ENCODE peak calls at places on chromosome 19, in eight cellular contexts. N is kidney; G is heart left ventricle; S is cardiac muscle cell; Y is GM23338; E is CD8-positive, alpha-beta T cell; B is breast epithelium; J is brain microvascular endothelial cell. Q is an unnamed sample.

GRCh38 chr19:30112171-30112570 is 170.1 kb downstream of the URI1 start:
- DNase-seq in N (peak; percentile 43), G (no peak), S (no peak), Y (no peak), E (no peak), B (no peak), J (no peak), Q (no peak)

GRCh38 chr19:40507892-40508291 is 41.1 kb downstream of the SPTBN4 start:
- DNase-seq in N (no peak), G (no peak), S (no peak), Y (peak; percentile 37), E (no peak), B (no peak), J (no peak), Q (no peak)

GRCh38 chr19:42040031-42040430 is 30.0 kb downstream of the GRIK5 start:
- DNase-seq in N (no peak), G (no peak), S (no peak), Y (no peak), E (no peak), B (no peak), J (no peak), Q (no peak)

GRCh38 chr19:15249560-15249874 is 17.3 kb upstream of the EPHX3 start:
- DNase-seq in N (peak; percentile 73), G (no peak), S (no peak), Y (no peak), E (no peak), B (no peak), J (no peak), Q (no peak)

GRCh38 chr19:45528744-45529453 is 21.6 kb downstream of the VASP start:
- DNase-seq in N (peak; percentile 85), G (no peak), S (peak; percentile 60), Y (peak; percentile 97), E (peak; percentile 47), B (peak; percentile 69), J (no peak), Q (no peak)

GRCh38 chr19:14272623-14273022 is 66.7 kb upstream of the ADGRL1 start:
- DNase-seq in N (no peak), G (no peak), S (no peak), Y (no peak), E (no peak), B (no peak), J (no peak), Q (no peak)

GRCh38 chr19:57560049-57560491 is 407 bp upstream of the ZNF550 start:
- DNase-seq in N (peak; percentile 68), G (peak; percentile 42), S (no peak), Y (no peak), E (no peak), B (no peak), J (peak; percentile 71), Q (peak; percentile 94)

GRCh38 chr19:676007-676342 is 217 bp upstream of the FSTL3 start:
- DNase-seq in N (no peak), G (no peak), S (no peak), Y (no peak), E (peak; percentile 14), B (no peak), J (no peak), Q (no peak)

GRCh38 chr19:3671680-3672574 is 28.3 kb downstream of the PIP5K1C start:
- DNase-seq in N (no peak), G (peak; percentile 61), S (no peak), Y (no peak), E (no peak), B (no peak), J (no peak), Q (no peak)

GRCh38 chr19:3672993-3673392 is 27.3 kb downstream of the PIP5K1C start:
- DNase-seq in N (no peak), G (no peak), S (no peak), Y (no peak), E (no peak), B (no peak), J (no peak), Q (no peak)

GRCh38 chr19:3672575-3672948 is 27.7 kb downstream of the PIP5K1C start:
- DNase-seq in N (no peak), G (no peak), S (no peak), Y (no peak), E (no peak), B (no peak), J (no peak), Q (no peak)

GRCh38 chr19:3674784-3675183 is 25.5 kb downstream of the PIP5K1C start:
- DNase-seq in N (no peak), G (no peak), S (no peak), Y (no peak), E (no peak), B (no peak), J (no peak), Q (no peak)

DNA sequence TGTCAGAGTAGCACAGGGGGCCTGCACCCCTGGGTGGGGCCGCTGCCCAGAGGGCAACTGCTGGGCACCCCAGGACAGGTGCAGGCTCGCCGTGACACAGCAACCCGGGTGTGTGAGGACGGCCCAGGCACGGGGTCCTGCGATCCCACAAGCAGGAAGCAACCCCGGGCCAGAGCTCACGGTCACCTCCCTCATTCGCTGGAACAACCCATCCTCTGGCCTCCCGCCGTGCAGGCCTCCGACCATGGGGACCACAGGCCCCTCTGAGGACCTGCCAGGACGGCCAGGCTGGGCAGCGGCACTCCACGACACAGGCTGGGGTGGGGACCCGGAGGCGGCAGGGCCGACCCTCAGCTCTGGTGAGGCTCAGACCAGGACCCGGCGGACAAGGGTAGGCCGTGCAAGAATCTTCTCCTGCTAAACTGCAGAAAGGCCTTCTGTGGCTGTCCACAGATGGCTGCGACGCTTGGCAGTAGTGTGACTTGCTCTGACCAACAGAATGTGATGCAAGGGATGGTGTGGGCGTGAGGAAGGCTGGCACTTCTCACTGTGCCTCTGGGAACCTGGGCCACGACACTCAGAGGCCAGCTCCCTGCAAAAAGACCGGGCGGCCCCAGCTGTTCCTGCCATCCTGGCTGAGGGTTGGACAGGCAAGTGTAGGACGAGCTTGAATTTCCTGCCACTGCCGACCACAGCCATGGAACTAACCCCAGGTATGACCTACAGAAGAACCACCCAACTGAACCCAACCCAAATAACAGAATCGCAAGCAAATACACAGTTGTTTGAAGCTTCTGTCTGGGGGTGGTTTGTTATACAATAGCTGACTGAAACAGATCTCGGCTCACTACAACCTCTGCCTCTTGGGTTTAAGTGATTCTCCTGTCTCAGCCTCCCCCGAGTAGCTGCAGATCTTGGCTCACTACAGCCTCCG is 26.5 kb downstream of the PIP5K1C start:
- DNase-seq in N (no peak), G (no peak), S (no peak), Y (no peak), E (no peak), B (no peak), J (no peak), Q (no peak)
- H3K4me3 ChIP-seq in N (no peak overlapping the region), G (no peak overlapping the region), S (no peak overlapping the region), Y (no peak overlapping the region), E (no peak overlapping the region), B (no peak overlapping the region), J (no peak overlapping the region), Q (no peak overlapping the region)

GRCh38 chr19:53047379-53047778 is 2.8 kb downstream of the ERVV-2 start:
- DNase-seq in N (no peak), G (no peak), S (no peak), Y (no peak), E (no peak), B (no peak), J (no peak), Q (no peak)

GRCh38 chr19:53041366-53041765 is 3.2 kb upstream of the ERVV-2 start:
- DNase-seq in N (no peak), G (no peak), S (no peak), Y (no peak), E (no peak), B (no peak), J (no peak), Q (no peak)

DNA sequence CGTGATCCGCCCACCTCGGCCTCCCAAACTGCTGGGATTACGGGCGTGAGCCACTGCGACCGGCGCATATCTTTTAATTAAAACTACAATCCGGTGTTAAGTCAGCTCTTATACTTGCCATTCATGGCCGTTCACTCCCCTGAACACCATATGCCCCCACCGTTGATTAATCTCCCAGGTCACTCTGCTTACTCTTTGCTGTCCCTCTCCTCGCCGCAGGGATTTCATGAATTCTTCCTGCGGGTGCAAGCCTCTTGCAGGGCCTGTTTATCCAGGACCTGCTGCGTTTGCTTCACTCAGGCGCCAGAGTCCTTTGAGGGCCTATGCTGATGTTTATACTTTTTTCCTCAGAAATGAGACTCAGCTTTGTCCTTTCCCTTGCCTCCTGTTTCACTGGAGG is 996 bp downstream of the ERVV-2 start:
- DNase-seq in N (no peak), G (no peak), S (no peak), Y (no peak), E (no peak), B (no peak), J (no peak), Q (no peak)
- TF ChIP-seq CTCF in N (no peak), G (no peak), S (no peak), Y (no peak), E (no peak), B (no peak), J (no peak), Q (no peak)

GRCh38 chr19:20067898-20068297 is 9.9 kb upstream of the ZNF90 start:
- DNase-seq in N (no peak), G (no peak), S (no peak), Y (peak; percentile 85), E (no peak), B (no peak), J (no peak), Q (no peak)

GRCh38 chr19:20072936-20073335 is 4.9 kb upstream of the ZNF90 start:
- DNase-seq in N (no peak), G (no peak), S (no peak), Y (no peak), E (no peak), B (no peak), J (no peak), Q (no peak)

GRCh38 chr19:20066861-20067260 is 10.9 kb upstream of the ZNF90 start:
- DNase-seq in N (no peak), G (no peak), S (no peak), Y (no peak), E (no peak), B (no peak), J (no peak), Q (no peak)

GRCh38 chr19:20070691-20071090 is 7.1 kb upstream of the ZNF90 start:
- DNase-seq in N (no peak), G (no peak), S (no peak), Y (no peak), E (no peak), B (no peak), J (no peak), Q (no peak)
- H3K4me3 ChIP-seq in N (no peak overlapping the region), G (no peak overlapping the region), S (no peak overlapping the region), Y (no peak overlapping the region), E (no peak overlapping the region), B (no peak overlapping the region), J (no peak overlapping the region), Q (no peak overlapping the region)

GRCh38 chr19:48646912-48647216 is 877 bp upstream of the CA11 start:
- DNase-seq in N (no peak), G (no peak), S (no peak), Y (no peak), E (no peak), B (no peak), J (no peak), Q (no peak)

GRCh38 chr19:48644839-48645651 is 942 bp downstream of the CA11 start:
- DNase-seq in N (peak; percentile 89), G (peak; percentile 83), S (peak; percentile 84), Y (peak; percentile 92), E (peak; percentile 75), B (no peak), J (peak; percentile 69), Q (peak; percentile 86)

GRCh38 chr19:48645652-48646191 is at the start of gene CA11:
- DNase-seq in N (no peak), G (no peak), S (no peak), Y (peak; percentile 68), E (no peak), B (no peak), J (no peak), Q (no peak)

GRCh38 chr19:48648134-48648533 is 2.1 kb upstream of the CA11 start:
- DNase-seq in N (no peak), G (no peak), S (no peak), Y (no peak), E (no peak), B (no peak), J (no peak), Q (no peak)

GRCh38 chr19:48646192-48646911 is 365 bp upstream of the CA11 start:
- DNase-seq in N (peak; percentile 96), G (peak; percentile 89), S (peak; percentile 94), Y (peak; percentile 99), E (peak; percentile 93), B (peak; percentile 88), J (peak; percentile 68), Q (peak; percentile 93)
- TF ChIP-seq CTCF in N (peak; percentile 88), G (peak; percentile 98), S (peak; percentile 76), Y (peak; percentile 80), E (peak; percentile 77), B (peak; percentile 81), J (peak; percentile 91), Q (peak; percentile 70)

Q was measured in foreskin fibroblast.